ENCODE peak calls at places on chromosomes 4 and X, in nine cellular contexts. One of them, this sample, is unnamed.

GRCh38 chr4:48779998-48780866 is at the start of gene FRYL:
- DNase-seq in EL: peak; percentile 100
- DNase-seq in stimulated activated CD8-positive, alpha-beta memory T cell treated with anti-CD3 and anti-CD28 coated beads, Interleukin-2, amount 100 ng/mL, for 1 hour: peak; percentile 92
- DNase-seq in HTR-8/SVneo: peak; percentile 94
- DNase-seq in NCI-H187 treated with DMSO at 0.1 percent for 48 hours: peak; percentile 100
- DNase-seq in left lobe of liver: peak; percentile 100
- DNase-seq in cardiac muscle cell: peak; percentile 100
- DNase-seq in head of caudate nucleus: peak; percentile 100
- DNase-seq in T-helper 9 cell: peak; percentile 97
- DNase-seq in this sample: peak; percentile 99

GRCh38 chr4:174136013-174136412 is 147.5 kb downstream of the FBXO8 start:
- DNase-seq in EL: no peak
- DNase-seq in stimulated activated CD8-positive, alpha-beta memory T cell treated with anti-CD3 and anti-CD28 coated beads, Interleukin-2, amount 100 ng/mL, for 1 hour: no peak
- DNase-seq in HTR-8/SVneo: no peak
- DNase-seq in NCI-H187 treated with DMSO at 0.1 percent for 48 hours: no peak
- DNase-seq in left lobe of liver: no peak
- DNase-seq in cardiac muscle cell: peak; percentile 19
- DNase-seq in head of caudate nucleus: no peak
- DNase-seq in T-helper 9 cell: no peak
- DNase-seq in this sample: no peak

GRCh38 chr4:30790123-30790522 is 70.0 kb downstream of the PCDH7 start:
- DNase-seq in EL: no peak
- DNase-seq in stimulated activated CD8-positive, alpha-beta memory T cell treated with anti-CD3 and anti-CD28 coated beads, Interleukin-2, amount 100 ng/mL, for 1 hour: no peak
- DNase-seq in HTR-8/SVneo: no peak
- DNase-seq in NCI-H187 treated with DMSO at 0.1 percent for 48 hours: no peak
- DNase-seq in left lobe of liver: no peak
- DNase-seq in cardiac muscle cell: no peak
- DNase-seq in head of caudate nucleus: no peak
- DNase-seq in T-helper 9 cell: no peak
- DNase-seq in this sample: no peak

GRCh38 chr4:704971-705277 is 708 bp upstream of the PCGF3 start:
- DNase-seq in EL: no peak
- DNase-seq in stimulated activated CD8-positive, alpha-beta memory T cell treated with anti-CD3 and anti-CD28 coated beads, Interleukin-2, amount 100 ng/mL, for 1 hour: no peak
- DNase-seq in HTR-8/SVneo: no peak
- DNase-seq in NCI-H187 treated with DMSO at 0.1 percent for 48 hours: no peak
- DNase-seq in left lobe of liver: no peak
- DNase-seq in cardiac muscle cell: no peak
- DNase-seq in head of caudate nucleus: no peak
- DNase-seq in T-helper 9 cell: no peak
- DNase-seq in this sample: no peak

GRCh38 chrX:70452143-70452733 is 7.6 kb downstream of the DLG3 start:
- DNase-seq in EL: peak; percentile 54
- DNase-seq in stimulated activated CD8-positive, alpha-beta memory T cell treated with anti-CD3 and anti-CD28 coated beads, Interleukin-2, amount 100 ng/mL, for 1 hour: no peak
- DNase-seq in HTR-8/SVneo: peak; percentile 74
- DNase-seq in NCI-H187 treated with DMSO at 0.1 percent for 48 hours: no peak
- DNase-seq in left lobe of liver: no peak
- DNase-seq in cardiac muscle cell: peak; percentile 46
- DNase-seq in head of caudate nucleus: no peak
- DNase-seq in T-helper 9 cell: peak; percentile 42
- DNase-seq in this sample: no peak

GRCh38 chr4:169723207-169723606 is 34.5 kb downstream of the HPF1 start:
- DNase-seq in EL: no peak
- DNase-seq in stimulated activated CD8-positive, alpha-beta memory T cell treated with anti-CD3 and anti-CD28 coated beads, Interleukin-2, amount 100 ng/mL, for 1 hour: no peak
- DNase-seq in HTR-8/SVneo: no peak
- DNase-seq in NCI-H187 treated with DMSO at 0.1 percent for 48 hours: no peak
- DNase-seq in left lobe of liver: no peak
- DNase-seq in cardiac muscle cell: peak; percentile 7
- DNase-seq in head of caudate nucleus: no peak
- DNase-seq in T-helper 9 cell: no peak
- DNase-seq in this sample: peak; percentile 1

GRCh38 chrX:54641530-54641929 is 111.5 kb downstream of the GNL3L start:
- DNase-seq in EL: no peak
- DNase-seq in stimulated activated CD8-positive, alpha-beta memory T cell treated with anti-CD3 and anti-CD28 coated beads, Interleukin-2, amount 100 ng/mL, for 1 hour: no peak
- DNase-seq in HTR-8/SVneo: no peak
- DNase-seq in NCI-H187 treated with DMSO at 0.1 percent for 48 hours: no peak
- DNase-seq in left lobe of liver: no peak
- DNase-seq in cardiac muscle cell: no peak
- DNase-seq in head of caudate nucleus: no peak
- DNase-seq in T-helper 9 cell: no peak
- DNase-seq in this sample: no peak

GRCh38 chr4:8665406-8666360 is 73.1 kb downstream of the CPZ start:
- DNase-seq in EL: peak; percentile 19
- DNase-seq in stimulated activated CD8-positive, alpha-beta memory T cell treated with anti-CD3 and anti-CD28 coated beads, Interleukin-2, amount 100 ng/mL, for 1 hour: no peak
- DNase-seq in HTR-8/SVneo: peak; percentile 21
- DNase-seq in NCI-H187 treated with DMSO at 0.1 percent for 48 hours: no peak
- DNase-seq in left lobe of liver: no peak
- DNase-seq in cardiac muscle cell: no peak
- DNase-seq in head of caudate nucleus: no peak
- DNase-seq in T-helper 9 cell: no peak
- DNase-seq in this sample: peak; percentile 55

GRCh38 chrX:52271212-52271611 is 86.5 kb downstream of the MAGED4 start:
- DNase-seq in EL: peak; percentile 1
- DNase-seq in stimulated activated CD8-positive, alpha-beta memory T cell treated with anti-CD3 and anti-CD28 coated beads, Interleukin-2, amount 100 ng/mL, for 1 hour: no peak
- DNase-seq in HTR-8/SVneo: no peak
- DNase-seq in NCI-H187 treated with DMSO at 0.1 percent for 48 hours: no peak
- DNase-seq in left lobe of liver: no peak
- DNase-seq in cardiac muscle cell: peak; percentile 21
- DNase-seq in head of caudate nucleus: no peak
- DNase-seq in T-helper 9 cell: no peak
- DNase-seq in this sample: peak; percentile 1

GRCh38 chrX:39950035-39950688 is 147.6 kb downstream of the BCOR start:
- DNase-seq in EL: peak; percentile 54
- DNase-seq in stimulated activated CD8-positive, alpha-beta memory T cell treated with anti-CD3 and anti-CD28 coated beads, Interleukin-2, amount 100 ng/mL, for 1 hour: no peak
- DNase-seq in HTR-8/SVneo: peak; percentile 51
- DNase-seq in NCI-H187 treated with DMSO at 0.1 percent for 48 hours: no peak
- DNase-seq in left lobe of liver: no peak
- DNase-seq in cardiac muscle cell: no peak
- DNase-seq in head of caudate nucleus: no peak
- DNase-seq in T-helper 9 cell: no peak
- DNase-seq in this sample: peak; percentile 62

GRCh38 chrX:7316280-7316679 is 168.3 kb upstream of the PUDP start:
- DNase-seq in EL: no peak
- DNase-seq in stimulated activated CD8-positive, alpha-beta memory T cell treated with anti-CD3 and anti-CD28 coated beads, Interleukin-2, amount 100 ng/mL, for 1 hour: no peak
- DNase-seq in HTR-8/SVneo: no peak
- DNase-seq in NCI-H187 treated with DMSO at 0.1 percent for 48 hours: no peak
- DNase-seq in left lobe of liver: no peak
- DNase-seq in cardiac muscle cell: no peak
- DNase-seq in head of caudate nucleus: no peak
- DNase-seq in T-helper 9 cell: no peak
- DNase-seq in this sample: peak; percentile 1

GRCh38 chrX:70026112-70026850 is 23.5 kb downstream of the AWAT2 start:
- DNase-seq in EL: peak; percentile 20
- DNase-seq in stimulated activated CD8-positive, alpha-beta memory T cell treated with anti-CD3 and anti-CD28 coated beads, Interleukin-2, amount 100 ng/mL, for 1 hour: no peak
- DNase-seq in HTR-8/SVneo: no peak
- DNase-seq in NCI-H187 treated with DMSO at 0.1 percent for 48 hours: no peak
- DNase-seq in left lobe of liver: no peak
- DNase-seq in cardiac muscle cell: no peak
- DNase-seq in head of caudate nucleus: no peak
- DNase-seq in T-helper 9 cell: no peak
- DNase-seq in this sample: no peak

GRCh38 chr4:103032575-103032974 is 13.1 kb upstream of the SLC9B1 start:
- DNase-seq in EL: peak; percentile 37
- DNase-seq in stimulated activated CD8-positive, alpha-beta memory T cell treated with anti-CD3 and anti-CD28 coated beads, Interleukin-2, amount 100 ng/mL, for 1 hour: no peak
- DNase-seq in HTR-8/SVneo: no peak
- DNase-seq in NCI-H187 treated with DMSO at 0.1 percent for 48 hours: no peak
- DNase-seq in left lobe of liver: no peak
- DNase-seq in cardiac muscle cell: peak; percentile 62
- DNase-seq in head of caudate nucleus: no peak
- DNase-seq in T-helper 9 cell: no peak
- DNase-seq in this sample: peak; percentile 29

GRCh38 chrX:138648570-138648969 is 62.9 kb downstream of the FGF13 start:
- DNase-seq in EL: no peak
- DNase-seq in stimulated activated CD8-positive, alpha-beta memory T cell treated with anti-CD3 and anti-CD28 coated beads, Interleukin-2, amount 100 ng/mL, for 1 hour: no peak
- DNase-seq in HTR-8/SVneo: no peak
- DNase-seq in NCI-H187 treated with DMSO at 0.1 percent for 48 hours: no peak
- DNase-seq in left lobe of liver: no peak
- DNase-seq in cardiac muscle cell: no peak
- DNase-seq in head of caudate nucleus: no peak
- DNase-seq in T-helper 9 cell: no peak
- DNase-seq in this sample: no peak

GRCh38 chrX:39398973-39399268 is 597.7 kb downstream of the MID1IP1 start:
- DNase-seq in EL: no peak
- DNase-seq in stimulated activated CD8-positive, alpha-beta memory T cell treated with anti-CD3 and anti-CD28 coated beads, Interleukin-2, amount 100 ng/mL, for 1 hour: no peak
- DNase-seq in HTR-8/SVneo: no peak
- DNase-seq in NCI-H187 treated with DMSO at 0.1 percent for 48 hours: no peak
- DNase-seq in left lobe of liver: no peak
- DNase-seq in cardiac muscle cell: no peak
- DNase-seq in head of caudate nucleus: no peak
- DNase-seq in T-helper 9 cell: no peak
- DNase-seq in this sample: no peak

GRCh38 chrX:151694661-151695582 is at the start of gene PRRG3:
- DNase-seq in EL: no peak
- DNase-seq in stimulated activated CD8-positive, alpha-beta memory T cell treated with anti-CD3 and anti-CD28 coated beads, Interleukin-2, amount 100 ng/mL, for 1 hour: no peak
- DNase-seq in HTR-8/SVneo: no peak
- DNase-seq in NCI-H187 treated with DMSO at 0.1 percent for 48 hours: no peak
- DNase-seq in left lobe of liver: no peak
- DNase-seq in cardiac muscle cell: peak; percentile 52
- DNase-seq in head of caudate nucleus: no peak
- DNase-seq in T-helper 9 cell: no peak
- DNase-seq in this sample: no peak

GRCh38 chr4:138158746-138159297 is 83.3 kb downstream of the SLC7A11 start:
- DNase-seq in EL: peak; percentile 81
- DNase-seq in stimulated activated CD8-positive, alpha-beta memory T cell treated with anti-CD3 and anti-CD28 coated beads, Interleukin-2, amount 100 ng/mL, for 1 hour: no peak
- DNase-seq in HTR-8/SVneo: peak; percentile 35
- DNase-seq in NCI-H187 treated with DMSO at 0.1 percent for 48 hours: no peak
- DNase-seq in left lobe of liver: no peak
- DNase-seq in cardiac muscle cell: no peak
- DNase-seq in head of caudate nucleus: no peak
- DNase-seq in T-helper 9 cell: no peak
- DNase-seq in this sample: peak; percentile 70

GRCh38 chr4:6602289-6602688 is 27.3 kb downstream of the MAN2B2 start:
- DNase-seq in EL: no peak
- DNase-seq in stimulated activated CD8-positive, alpha-beta memory T cell treated with anti-CD3 and anti-CD28 coated beads, Interleukin-2, amount 100 ng/mL, for 1 hour: no peak
- DNase-seq in HTR-8/SVneo: no peak
- DNase-seq in NCI-H187 treated with DMSO at 0.1 percent for 48 hours: no peak
- DNase-seq in left lobe of liver: no peak
- DNase-seq in cardiac muscle cell: no peak
- DNase-seq in head of caudate nucleus: no peak
- DNase-seq in T-helper 9 cell: no peak
- DNase-seq in this sample: no peak

GRCh38 chr4:71095141-71095939 is 101.9 kb downstream of the DCK start:
- DNase-seq in EL: peak; percentile 3
- DNase-seq in stimulated activated CD8-positive, alpha-beta memory T cell treated with anti-CD3 and anti-CD28 coated beads, Interleukin-2, amount 100 ng/mL, for 1 hour: no peak
- DNase-seq in HTR-8/SVneo: no peak
- DNase-seq in NCI-H187 treated with DMSO at 0.1 percent for 48 hours: no peak
- DNase-seq in left lobe of liver: no peak
- DNase-seq in cardiac muscle cell: no peak
- DNase-seq in head of caudate nucleus: no peak
- DNase-seq in T-helper 9 cell: no peak
- DNase-seq in this sample: no peak

GRCh38 chr4:112082954-112083586 is 62.2 kb upstream of the FAM241A start:
- DNase-seq in EL: peak; percentile 88
- DNase-seq in stimulated activated CD8-positive, alpha-beta memory T cell treated with anti-CD3 and anti-CD28 coated beads, Interleukin-2, amount 100 ng/mL, for 1 hour: no peak
- DNase-seq in HTR-8/SVneo: peak; percentile 70
- DNase-seq in NCI-H187 treated with DMSO at 0.1 percent for 48 hours: no peak
- DNase-seq in left lobe of liver: no peak
- DNase-seq in cardiac muscle cell: no peak
- DNase-seq in head of caudate nucleus: no peak
- DNase-seq in T-helper 9 cell: no peak
- DNase-seq in this sample: peak; percentile 95

GRCh38 chr4:124146071-124146470 is 566.5 kb downstream of the ANKRD50 start:
- DNase-seq in EL: no peak
- DNase-seq in stimulated activated CD8-positive, alpha-beta memory T cell treated with anti-CD3 and anti-CD28 coated beads, Interleukin-2, amount 100 ng/mL, for 1 hour: no peak
- DNase-seq in HTR-8/SVneo: no peak
- DNase-seq in NCI-H187 treated with DMSO at 0.1 percent for 48 hours: no peak
- DNase-seq in left lobe of liver: no peak
- DNase-seq in cardiac muscle cell: no peak
- DNase-seq in head of caudate nucleus: no peak
- DNase-seq in T-helper 9 cell: no peak
- DNase-seq in this sample: no peak

GRCh38 chrX:46268429-46268828 is 276.8 kb downstream of the ZNF674 start:
- DNase-seq in EL: peak; percentile 57
- DNase-seq in stimulated activated CD8-positive, alpha-beta memory T cell treated with anti-CD3 and anti-CD28 coated beads, Interleukin-2, amount 100 ng/mL, for 1 hour: no peak
- DNase-seq in HTR-8/SVneo: no peak
- DNase-seq in NCI-H187 treated with DMSO at 0.1 percent for 48 hours: no peak
- DNase-seq in left lobe of liver: no peak
- DNase-seq in cardiac muscle cell: no peak
- DNase-seq in head of caudate nucleus: no peak
- DNase-seq in T-helper 9 cell: no peak
- DNase-seq in this sample: peak; percentile 86

GRCh38 chrX:97308161-97308560 is 424.5 kb downstream of the RPA4 start:
- DNase-seq in EL: peak; percentile 66
- DNase-seq in stimulated activated CD8-positive, alpha-beta memory T cell treated with anti-CD3 and anti-CD28 coated beads, Interleukin-2, amount 100 ng/mL, for 1 hour: no peak
- DNase-seq in HTR-8/SVneo: no peak
- DNase-seq in NCI-H187 treated with DMSO at 0.1 percent for 48 hours: no peak
- DNase-seq in left lobe of liver: no peak
- DNase-seq in cardiac muscle cell: peak; percentile 5
- DNase-seq in head of caudate nucleus: no peak
- DNase-seq in T-helper 9 cell: no peak
- DNase-seq in this sample: peak; percentile 1

GRCh38 chr4:173168396-173169177 is at the start of gene GALNT7:
- DNase-seq in EL: peak; percentile 63
- DNase-seq in stimulated activated CD8-positive, alpha-beta memory T cell treated with anti-CD3 and anti-CD28 coated beads, Interleukin-2, amount 100 ng/mL, for 1 hour: peak; percentile 49
- DNase-seq in HTR-8/SVneo: peak; percentile 80
- DNase-seq in NCI-H187 treated with DMSO at 0.1 percent for 48 hours: peak; percentile 21
- DNase-seq in left lobe of liver: peak; percentile 53
- DNase-seq in cardiac muscle cell: peak; percentile 83
- DNase-seq in head of caudate nucleus: peak; percentile 38
- DNase-seq in T-helper 9 cell: peak; percentile 55
- DNase-seq in this sample: peak; percentile 51

GRCh38 chr4:1047976-1048780 is 36.8 kb downstream of the FGFRL1 start:
- DNase-seq in EL: no peak
- DNase-seq in stimulated activated CD8-positive, alpha-beta memory T cell treated with anti-CD3 and anti-CD28 coated beads, Interleukin-2, amount 100 ng/mL, for 1 hour: no peak
- DNase-seq in HTR-8/SVneo: no peak
- DNase-seq in NCI-H187 treated with DMSO at 0.1 percent for 48 hours: no peak
- DNase-seq in left lobe of liver: no peak
- DNase-seq in cardiac muscle cell: no peak
- DNase-seq in head of caudate nucleus: peak; percentile 15
- DNase-seq in T-helper 9 cell: no peak
- DNase-seq in this sample: no peak

GRCh38 chrX:47499291-47499690 is 16.3 kb upstream of the ZNF41 start:
- DNase-seq in EL: no peak
- DNase-seq in stimulated activated CD8-positive, alpha-beta memory T cell treated with anti-CD3 and anti-CD28 coated beads, Interleukin-2, amount 100 ng/mL, for 1 hour: no peak
- DNase-seq in HTR-8/SVneo: no peak
- DNase-seq in NCI-H187 treated with DMSO at 0.1 percent for 48 hours: no peak
- DNase-seq in left lobe of liver: no peak
- DNase-seq in cardiac muscle cell: no peak
- DNase-seq in head of caudate nucleus: no peak
- DNase-seq in T-helper 9 cell: no peak
- DNase-seq in this sample: peak; percentile 7

GRCh38 chr4:70601422-70602039 is 9.5 kb downstream of the AMBN start:
- DNase-seq in EL: peak; percentile 66
- DNase-seq in stimulated activated CD8-positive, alpha-beta memory T cell treated with anti-CD3 and anti-CD28 coated beads, Interleukin-2, amount 100 ng/mL, for 1 hour: peak; percentile 35
- DNase-seq in HTR-8/SVneo: peak; percentile 31
- DNase-seq in NCI-H187 treated with DMSO at 0.1 percent for 48 hours: peak; percentile 84
- DNase-seq in left lobe of liver: peak; percentile 50
- DNase-seq in cardiac muscle cell: peak; percentile 60
- DNase-seq in head of caudate nucleus: peak; percentile 57
- DNase-seq in T-helper 9 cell: peak; percentile 42
- DNase-seq in this sample: peak; percentile 61

GRCh38 chr4:140330311-140330900 is 43.0 kb upstream of the SCOC start:
- DNase-seq in EL: peak; percentile 28
- DNase-seq in stimulated activated CD8-positive, alpha-beta memory T cell treated with anti-CD3 and anti-CD28 coated beads, Interleukin-2, amount 100 ng/mL, for 1 hour: no peak
- DNase-seq in HTR-8/SVneo: peak; percentile 32
- DNase-seq in NCI-H187 treated with DMSO at 0.1 percent for 48 hours: no peak
- DNase-seq in left lobe of liver: no peak
- DNase-seq in cardiac muscle cell: peak; percentile 41
- DNase-seq in head of caudate nucleus: no peak
- DNase-seq in T-helper 9 cell: no peak
- DNase-seq in this sample: no peak

GRCh38 chr4:148692242-148692641 is 250.0 kb upstream of the NR3C2 start:
- DNase-seq in EL: no peak
- DNase-seq in stimulated activated CD8-positive, alpha-beta memory T cell treated with anti-CD3 and anti-CD28 coated beads, Interleukin-2, amount 100 ng/mL, for 1 hour: no peak
- DNase-seq in HTR-8/SVneo: no peak
- DNase-seq in NCI-H187 treated with DMSO at 0.1 percent for 48 hours: no peak
- DNase-seq in left lobe of liver: peak; percentile 74
- DNase-seq in cardiac muscle cell: no peak
- DNase-seq in head of caudate nucleus: no peak
- DNase-seq in T-helper 9 cell: no peak
- DNase-seq in this sample: no peak

GRCh38 chr4:141248029-141248428 is 27.3 kb downstream of the ZNF330 start:
- DNase-seq in EL: peak; percentile 52
- DNase-seq in stimulated activated CD8-positive, alpha-beta memory T cell treated with anti-CD3 and anti-CD28 coated beads, Interleukin-2, amount 100 ng/mL, for 1 hour: no peak
- DNase-seq in HTR-8/SVneo: no peak
- DNase-seq in NCI-H187 treated with DMSO at 0.1 percent for 48 hours: no peak
- DNase-seq in left lobe of liver: no peak
- DNase-seq in cardiac muscle cell: no peak
- DNase-seq in head of caudate nucleus: no peak
- DNase-seq in T-helper 9 cell: no peak
- DNase-seq in this sample: no peak

GRCh38 chr4:7673111-7673510 is 238.4 kb upstream of the PSAPL1 start:
- DNase-seq in EL: no peak
- DNase-seq in stimulated activated CD8-positive, alpha-beta memory T cell treated with anti-CD3 and anti-CD28 coated beads, Interleukin-2, amount 100 ng/mL, for 1 hour: no peak
- DNase-seq in HTR-8/SVneo: no peak
- DNase-seq in NCI-H187 treated with DMSO at 0.1 percent for 48 hours: no peak
- DNase-seq in left lobe of liver: no peak
- DNase-seq in cardiac muscle cell: no peak
- DNase-seq in head of caudate nucleus: no peak
- DNase-seq in T-helper 9 cell: no peak
- DNase-seq in this sample: no peak

This sample was measured in A172.